ENCODE peak calls at places on chromosomes 1 and 21, in six cellular contexts. P, T, O, Q, Y and A are unnamed samples.
A peak's percentile ranks its signal among the peaks of the same experiment; 100 is the strongest.

GRCh38 chr1:236471096-236471495 is 52.7 kb upstream of the LGALS8 start:
- DNase-seq in P (no peak), T (no peak), O (no peak), Q (no peak), Y (no peak), A (no peak)

GRCh38 chr1:2412773-2413494 is 570 bp upstream of the PEX10 start:
- DNase-seq in P (peak; percentile 81), T (no peak), O (no peak), Q (no peak), Y (peak; percentile 68), A (no peak)

GRCh38 chr1:180912211-180912800 is 391 bp upstream of the KIAA1614 start:
- DNase-seq in P (no peak), T (no peak), O (no peak), Q (no peak), Y (no peak), A (no peak)

GRCh38 chr1:10939654-10940450 is 72.6 kb upstream of the TARDBP start:
- DNase-seq in P (no peak), T (no peak), O (peak; percentile 72), Q (no peak), Y (peak; percentile 62), A (no peak)

GRCh38 chr1:53125623-53126360 is 16.6 kb downstream of the SLC1A7 start:
- DNase-seq in P (no peak), T (no peak), O (no peak), Q (no peak), Y (no peak), A (no peak)

GRCh38 chr21:37074195-37074510 is 1.1 kb downstream of the TTC3 start:
- DNase-seq in P (peak; percentile 36), T (no peak), O (no peak), Q (no peak), Y (no peak), A (no peak)

GRCh38 chr1:9201421-9202239 is 32.9 kb upstream of the H6PD start:
- DNase-seq in P (no peak), T (no peak), O (no peak), Q (no peak), Y (no peak), A (no peak)

GRCh38 chr1:172874950-172875349 is 175.8 kb downstream of the TNFSF18 start:
- DNase-seq in P (no peak), T (no peak), O (no peak), Q (no peak), Y (no peak), A (no peak)

GRCh38 chr1:109135940-109136339 is 22.0 kb downstream of the ELAPOR1 start:
- DNase-seq in P (no peak), T (no peak), O (no peak), Q (no peak), Y (no peak), A (no peak)

GRCh38 chr1:247854899-247855545 is 2.0 kb upstream of the TRIM58 start:
- DNase-seq in P (peak; percentile 91), T (no peak), O (no peak), Q (no peak), Y (no peak), A (no peak)

GRCh38 chr1:109498161-109498801 is 4.4 kb downstream of the CYB561D1 start:
- DNase-seq in P (peak; percentile 46), T (no peak), O (no peak), Q (no peak), Y (no peak), A (no peak)

GRCh38 chr1:26759531-26759930 is 28.2 kb upstream of the PIGV start:
- DNase-seq in P (no peak), T (no peak), O (no peak), Q (no peak), Y (no peak), A (no peak)

GRCh38 chr21:15592271-15592860 is 137.4 kb upstream of the USP25 start:
- DNase-seq in P (peak; percentile 17), T (peak; percentile 21), O (no peak), Q (no peak), Y (peak; percentile 44), A (peak; percentile 33)

GRCh38 chr1:206581571-206581981 is 30.7 kb downstream of the EIF2D start:
- DNase-seq in P (no peak), T (no peak), O (no peak), Q (no peak), Y (no peak), A (no peak)

GRCh38 chr1:54681396-54681795 is 34.3 kb upstream of the TTC4 start:
- DNase-seq in P (no peak), T (no peak), O (no peak), Q (no peak), Y (no peak), A (no peak)

GRCh38 chr1:170513138-170513537 is 18.8 kb upstream of the GORAB start:
- DNase-seq in P (no peak), T (no peak), O (no peak), Q (no peak), Y (no peak), A (no peak)

DNA sequence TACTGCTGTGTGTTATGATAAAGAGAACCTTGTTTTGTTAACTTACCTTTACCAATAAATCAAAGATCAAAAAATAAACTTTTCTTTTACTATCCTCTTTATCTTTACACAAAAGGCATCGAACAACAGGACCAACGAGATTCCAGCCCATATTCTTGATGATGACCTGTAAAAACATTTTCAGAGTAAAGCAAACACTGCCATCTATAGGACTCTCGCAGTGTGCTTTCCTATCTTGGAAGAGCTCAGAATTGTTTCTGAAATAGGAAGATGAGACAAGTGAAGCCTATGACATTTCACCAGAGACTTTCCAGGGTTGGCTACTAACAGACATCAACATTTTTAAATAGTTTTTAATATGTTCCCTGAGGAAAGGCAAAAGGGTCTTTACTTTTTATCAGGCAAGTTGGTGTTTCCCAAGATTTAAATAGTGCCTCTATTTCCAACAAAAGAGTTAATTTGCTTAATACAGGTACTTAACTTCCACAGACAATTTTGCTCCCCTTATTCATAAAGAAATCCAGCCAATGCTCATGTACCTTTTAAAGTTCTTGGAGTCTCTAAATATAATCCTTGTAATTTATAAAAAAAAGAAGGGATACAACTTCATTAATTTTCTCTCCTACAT is 7.3 kb downstream of the GLMN start:
- DNase-seq in P (peak; percentile 31), T (peak; percentile 52), O (no peak), Q (no peak), Y (peak; percentile 52), A (peak; percentile 36)
- TF ChIP-seq ZNF274 in P (no peak), T (no peak), O (no peak), Q (no peak), Y (no peak), A (no peak)

GRCh38 chr1:240055978-240056772 is 35.5 kb upstream of the FMN2 start:
- DNase-seq in P (no peak), T (no peak), O (no peak), Q (no peak), Y (no peak), A (no peak)

GRCh38 chr1:240058049-240058448 is 33.6 kb upstream of the FMN2 start:
- DNase-seq in P (no peak), T (no peak), O (no peak), Q (no peak), Y (no peak), A (no peak)
- TF ChIP-seq YY1 in P (no peak), T (no peak), O (no peak), Q (no peak), Y (no peak), A (no peak)

GRCh38 chr1:94044290-94044790 is 76.6 kb downstream of the ABCA4 start:
- DNase-seq in P (no peak), T (no peak), O (no peak), Q (no peak), Y (peak; percentile 66), A (no peak)
- TF ChIP-seq ZNF274 in P (no peak), T (no peak), O (no peak), Q (no peak), Y (no peak), A (no peak)

GRCh38 chr1:154787171-154787570 is 82.9 kb downstream of the KCNN3 start:
- DNase-seq in P (no peak), T (no peak), O (no peak), Q (no peak), Y (no peak), A (no peak)

GRCh38 chr1:154783976-154784375 is 86.1 kb downstream of the KCNN3 start:
- DNase-seq in P (no peak), T (no peak), O (no peak), Q (no peak), Y (no peak), A (no peak)

GRCh38 chr1:154784416-154784815 is 85.7 kb downstream of the KCNN3 start:
- DNase-seq in P (no peak), T (no peak), O (no peak), Q (no peak), Y (no peak), A (no peak)

GRCh38 chr1:154788241-154788870 is 81.7 kb downstream of the KCNN3 start:
- DNase-seq in P (no peak), T (no peak), O (no peak), Q (no peak), Y (no peak), A (no peak)

GRCh38 chr1:154784924-154785531 is 85.1 kb downstream of the KCNN3 start:
- DNase-seq in P (no peak), T (no peak), O (peak; percentile 76), Q (no peak), Y (peak; percentile 25), A (no peak)
- TF ChIP-seq YY1 in P (no peak), T (no peak), O (no peak), Q (no peak), Y (no peak), A (no peak)

DNA sequence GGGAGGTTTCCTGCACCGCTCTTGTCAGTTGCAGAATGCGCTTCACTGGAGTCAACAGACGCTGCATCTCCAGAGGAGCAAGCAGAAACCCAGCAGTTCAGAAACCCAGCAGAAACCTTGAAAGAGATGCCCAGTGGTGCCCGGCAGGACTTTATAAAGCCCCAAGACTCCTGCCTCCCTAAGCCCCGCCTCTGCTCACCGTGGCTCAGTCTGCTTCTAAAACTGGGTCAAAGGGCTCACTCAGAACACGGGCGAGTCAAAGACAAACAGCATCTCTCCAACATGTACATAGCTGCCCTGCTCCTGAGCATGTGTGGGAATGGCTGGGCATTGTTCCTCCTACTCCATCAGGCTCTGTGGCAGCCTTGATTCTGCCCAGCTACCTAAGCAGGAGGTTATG is at the start of gene HMGCS2:
- DNase-seq in P (no peak), T (no peak), O (no peak), Q (no peak), Y (no peak), A (no peak)
- TF ChIP-seq ZNF274 in P (no peak), T (no peak), O (no peak), Q (no peak), Y (no peak), A (no peak)

GRCh38 chr1:204151562-204152309 is at the start of gene ETNK2:
- DNase-seq in P (peak; percentile 82), T (no peak), O (no peak), Q (no peak), Y (no peak), A (no peak)

GRCh38 chr1:204149635-204150565 is 1.9 kb downstream of the ETNK2 start:
- DNase-seq in P (peak; percentile 53), T (no peak), O (no peak), Q (no peak), Y (no peak), A (no peak)

GRCh38 chr1:204149107-204149506 is 2.7 kb downstream of the ETNK2 start:
- DNase-seq in P (no peak), T (no peak), O (no peak), Q (no peak), Y (no peak), A (no peak)

GRCh38 chr1:204152310-204153044 is 633 bp upstream of the ETNK2 start:
- DNase-seq in P (no peak), T (no peak), O (no peak), Q (no peak), Y (no peak), A (no peak)

GRCh38 chr1:204150702-204151561 is 912 bp downstream of the ETNK2 start:
- DNase-seq in P (no peak), T (no peak), O (no peak), Q (no peak), Y (no peak), A (no peak)
- TF ChIP-seq YY1 in P (no peak), T (no peak), O (no peak), Q (no peak), Y (no peak), A (no peak)

GRCh38 chr1:39213511-39214002 is 9.1 kb downstream of the MACF1 start:
- DNase-seq in P (no peak), T (no peak), O (no peak), Q (no peak), Y (no peak), A (no peak)
- TF ChIP-seq ZNF274 in P (no peak), T (no peak), O (no peak), Q (no peak), Y (no peak), A (no peak)